ENCODE peak calls at places on chromosomes 7 and 10, in six cellular contexts. P, S, F, Y, U and K are unnamed samples.

GRCh38 chr7:106485919-106486318 is 175.0 kb downstream of the CCDC71L start:
- DNase-seq in P (no peak), S (no peak), F (no peak), Y (no peak), U (no peak), K (no peak)

GRCh38 chr7:6623589-6624245 is 8.3 kb downstream of the ZNF853 start:
- DNase-seq in P (no peak), S (no peak), F (no peak), Y (no peak), U (no peak), K (no peak)

GRCh38 chr10:43888551-43888950 is 239.9 kb upstream of the ZNF32 start:
- DNase-seq in P (no peak), S (no peak), F (no peak), Y (no peak), U (no peak), K (no peak)

GRCh38 chr7:140003913-140004382 is 58.8 kb downstream of the PARP12 start:
- DNase-seq in P (peak; percentile 64), S (peak; percentile 41), F (peak; percentile 47), Y (peak; percentile 84), U (no peak), K (no peak)

GRCh38 chr7:151017370-151017952 is 6.8 kb downstream of the ATG9B start:
- DNase-seq in P (no peak), S (no peak), F (no peak), Y (no peak), U (no peak), K (no peak)

GRCh38 chr7:150621376-150621775 is 10.8 kb downstream of the GIMAP6 start:
- DNase-seq in P (no peak), S (no peak), F (no peak), Y (no peak), U (no peak), K (no peak)

GRCh38 chr7:146375155-146375554 is 258.6 kb downstream of the CNTNAP2 start:
- DNase-seq in P (no peak), S (no peak), F (no peak), Y (no peak), U (no peak), K (no peak)

GRCh38 chr10:634256-634655 is 55.2 kb downstream of the DIP2C start:
- DNase-seq in P (no peak), S (peak; percentile 18), F (no peak), Y (no peak), U (no peak), K (no peak)

GRCh38 chr7:105643384-105643783 is 62.1 kb upstream of the EFCAB10 start:
- DNase-seq in P (peak; percentile 82), S (no peak), F (no peak), Y (peak; percentile 80), U (no peak), K (no peak)

GRCh38 chr7:90816511-90817142 is 220.5 kb downstream of the CDK14 start:
- DNase-seq in P (no peak), S (no peak), F (peak; percentile 64), Y (no peak), U (no peak), K (peak; percentile 7)

GRCh38 chr10:57015595-57016303 is 654.7 kb upstream of the ZWINT start:
- DNase-seq in P (no peak), S (no peak), F (no peak), Y (no peak), U (no peak), K (peak; percentile 19)

GRCh38 chr7:22402250-22402649 is 45.3 kb upstream of the RAPGEF5 start:
- DNase-seq in P (no peak), S (no peak), F (no peak), Y (no peak), U (no peak), K (no peak)

GRCh38 chr7:44735403-44736165 is 13.1 kb upstream of the ZMIZ2 start:
- DNase-seq in P (no peak), S (peak; percentile 10), F (peak; percentile 93), Y (no peak), U (no peak), K (no peak)

DNA sequence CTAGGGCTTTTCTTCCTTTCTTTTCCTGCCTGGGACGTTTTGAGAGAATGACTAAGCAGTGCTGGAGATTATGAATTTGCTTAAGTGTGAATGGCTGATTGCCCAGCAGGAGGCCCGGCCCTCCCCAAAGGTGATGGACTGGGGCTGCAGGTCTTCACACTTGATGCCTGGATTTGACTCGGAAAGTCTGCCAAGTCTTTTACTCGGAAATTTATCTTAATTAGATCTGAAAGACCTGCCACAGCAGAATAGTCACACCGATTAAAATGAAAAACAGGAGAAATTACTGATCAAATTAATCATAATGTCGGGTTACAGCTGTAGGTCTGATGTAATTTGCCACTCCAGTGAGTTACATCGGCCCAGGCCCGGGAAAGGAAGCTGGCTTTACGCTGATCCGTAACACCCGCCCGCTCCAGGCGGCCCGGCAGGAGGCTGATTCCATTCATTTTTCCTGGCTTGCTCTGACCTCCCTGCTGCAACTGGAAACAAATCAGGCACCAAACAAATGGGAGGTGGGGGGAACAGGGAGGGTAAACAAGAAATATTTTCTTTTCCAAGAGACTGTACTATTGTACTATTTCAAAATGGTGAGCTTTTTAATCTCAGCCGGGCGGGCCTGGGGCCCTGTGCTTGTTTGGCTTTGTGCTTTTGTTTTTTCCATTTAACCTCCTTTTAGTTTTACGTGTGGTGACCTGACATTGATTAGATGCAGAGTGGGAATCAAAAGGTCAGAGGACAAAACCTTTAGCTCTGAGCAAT is 212.4 kb upstream of the YAE1 start:
- DNase-seq in P (peak; percentile 57), S (no peak), F (no peak), Y (no peak), U (peak; percentile 57), K (no peak)
- TF ChIP-seq POLR2AphosphoS5 in P (no peak), S (no peak), F (no peak), Y (no peak), U (no peak), K (no peak)

GRCh38 chr10:46284286-46285229 is 2.2 kb upstream of the ANTXRL start:
- DNase-seq in P (peak; percentile 92), S (peak; percentile 97), F (peak; percentile 26), Y (peak; percentile 100), U (peak; percentile 93), K (peak; percentile 82)
- TF ChIP-seq POLR2A in P (peak; percentile 47), S (no peak), F (peak; percentile 27), Y (peak; percentile 46), U (no peak), K (peak; percentile 71)

GRCh38 chr7:157936976-157937375 is 600.2 kb downstream of the DNAJB6 start:
- DNase-seq in P (no peak), S (no peak), F (no peak), Y (no peak), U (no peak), K (no peak)

GRCh38 chr7:157937432-157937831 is 600.6 kb downstream of the DNAJB6 start:
- DNase-seq in P (no peak), S (no peak), F (no peak), Y (no peak), U (no peak), K (no peak)

GRCh38 chr7:157940497-157940896 is 603.7 kb downstream of the DNAJB6 start:
- DNase-seq in P (no peak), S (no peak), F (no peak), Y (no peak), U (no peak), K (no peak)

GRCh38 chr7:157941210-157941609 is 604.4 kb downstream of the DNAJB6 start:
- DNase-seq in P (no peak), S (no peak), F (no peak), Y (no peak), U (no peak), K (no peak)

GRCh38 chr7:157938211-157938610 is 601.4 kb downstream of the DNAJB6 start:
- DNase-seq in P (no peak), S (no peak), F (no peak), Y (no peak), U (no peak), K (no peak)
- H3K9me3 ChIP-seq in P (peaks cover 2% of the 10 kb centered on the region), S (no peaks in the 10 kb centered on the region), F (no peaks in the 10 kb centered on the region), Y (peaks cover 19% of the 10 kb centered on the region), U (no peaks in the 10 kb centered on the region), K (no peaks in the 10 kb centered on the region)

DNA sequence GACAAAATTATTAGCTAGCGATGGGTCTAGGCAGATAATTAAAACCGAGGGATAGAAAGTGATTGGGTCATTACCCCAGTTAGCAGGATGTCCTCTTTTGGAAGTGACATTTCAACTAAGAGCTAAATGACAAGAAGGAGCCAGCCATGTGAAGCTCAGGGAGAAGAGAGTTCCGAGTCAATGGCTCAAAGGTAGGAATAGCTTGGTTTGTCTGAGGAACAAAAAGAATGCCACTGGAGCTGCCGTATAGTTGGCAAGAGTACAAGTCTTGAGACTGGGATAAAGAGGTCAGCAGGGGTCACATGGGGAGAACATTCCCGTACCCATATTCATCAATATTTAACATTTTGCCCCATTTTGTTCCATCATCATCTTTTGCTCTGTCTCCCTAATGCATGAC is 115.8 kb downstream of the ICA1 start:
- DNase-seq in P (no peak), S (no peak), F (no peak), Y (no peak), U (no peak), K (no peak)
- TF ChIP-seq POLR2AphosphoS5 in P (no peak), S (no peak), F (no peak), Y (no peak), U (no peak), K (no peak)

DNA sequence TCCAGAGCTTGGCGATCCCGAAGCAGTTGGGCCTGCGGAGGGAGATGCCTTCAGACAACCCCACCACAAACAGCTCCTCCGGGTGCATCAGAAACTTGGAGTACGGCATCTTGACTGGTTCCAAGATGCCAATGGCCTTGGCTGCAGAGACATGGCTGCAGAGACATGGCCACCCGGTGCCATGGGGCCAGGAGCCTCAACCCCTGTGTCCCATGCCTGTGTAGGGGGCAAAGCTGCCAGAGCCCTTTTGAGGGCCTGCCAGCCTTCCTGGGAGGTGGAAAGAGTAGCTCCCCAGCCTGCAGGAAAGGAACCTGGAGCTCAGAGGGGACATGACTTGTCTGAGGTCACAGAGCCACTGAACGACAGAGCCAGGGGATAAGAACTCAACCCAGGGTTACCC is 83.5 kb downstream of the RABGEF1 start:
- DNase-seq in P (no peak), S (peak; percentile 37), F (no peak), Y (no peak), U (no peak), K (no peak)
- TF ChIP-seq POLR2A in P (no peak), S (no peak), F (no peak), Y (no peak), U (no peak), K (no peak)